ENCODE peak calls at places on chromosomes 6 and 20, in four cellular contexts. H is neural crest cell, Y is cardiac muscle cell, K is fibroblast of mammary gland. S is an unnamed sample.

GRCh38 chr6:135568366-135568765 is 70.8 kb upstream of the AHI1 start:
- DNase-seq in H (no peak), Y (peak), K (peak), S (peak)

GRCh38 chr20:3420211-3420707 is 12.8 kb upstream of the DNAAF9 start:
- DNase-seq in H (no peak), Y (peak), K (peak), S (no peak)

GRCh38 chr20:44750081-44750805 is 4.6 kb downstream of the KCNK15 start:
- DNase-seq in H (no peak), Y (no peak), K (no peak), S (peak)

GRCh38 chr20:44053046-44053445 is 133.9 kb downstream of the JPH2 start:
- DNase-seq in H (no peak), Y (no peak), K (no peak), S (no peak)

GRCh38 chr6:117547688-117548621 is 54.4 kb downstream of the GOPC start:
- DNase-seq in H (no peak), Y (peak), K (peak), S (no peak)

GRCh38 chr6:142550310-142550709 is 248.5 kb downstream of the ADGRG6 start:
- DNase-seq in H (no peak), Y (no peak), K (no peak), S (no peak)

GRCh38 chr6:109383438-109383940 is 1.2 kb upstream of the CD164 start:
- DNase-seq in H (no peak), Y (no peak), K (no peak), S (no peak)

GRCh38 chr6:142568857-142569597 is 267.2 kb downstream of the ADGRG6 start:
- DNase-seq in H (no peak), Y (peak), K (peak), S (no peak)

GRCh38 chr20:44384423-44385027 is 29.0 kb downstream of the HNF4A start:
- DNase-seq in H (peak), Y (peak), K (peak), S (peak)

GRCh38 chr6:90155114-90155513 is 141.5 kb downstream of the BACH2 start:
- DNase-seq in H (no peak), Y (no peak), K (peak), S (no peak)

GRCh38 chr6:169047345-169047744 is 206.3 kb downstream of the THBS2 start:
- DNase-seq in H (no peak), Y (no peak), K (no peak), S (no peak)

GRCh38 chr20:39282619-39283092 is 320.5 kb downstream of the DHX35 start:
- DNase-seq in H (no peak), Y (no peak), K (no peak), S (no peak)

GRCh38 chr6:135372758-135373157 is 124.8 kb downstream of the AHI1 start:
- DNase-seq in H (no peak), Y (no peak), K (peak), S (no peak)

GRCh38 chr6:27531772-27532459 is 59.0 kb upstream of the ZNF184 start:
- DNase-seq in H (no peak), Y (no peak), K (no peak), S (peak)

GRCh38 chr6:37607949-37608348 is 89.7 kb downstream of the MDGA1 start:
- DNase-seq in H (no peak), Y (peak), K (peak), S (no peak)

GRCh38 chr6:62265906-62266305 is 20.1 kb downstream of the KHDRBS2 start:
- DNase-seq in H (no peak), Y (no peak), K (no peak), S (no peak)

GRCh38 chr20:54200487-54201267 is 7.2 kb upstream of the PFDN4 start:
- DNase-seq in H (no peak), Y (no peak), K (no peak), S (no peak)

GRCh38 chr6:8079116-8079515 is 14.9 kb upstream of the BLOC1S5 start:
- DNase-seq in H (no peak), Y (no peak), K (no peak), S (no peak)